ENCODE peak calls at places on chromosomes 11 and 22, in four cellular contexts. One of them, this sample, is unnamed.

GRCh38 chr11:43933608-43934358 is 8.7 kb upstream of the C11orf96 start:
- DNase-seq in neuronal stem cell: no peak
- DNase-seq in mesenchymal stem cell: no peak
- DNase-seq in H1: no peak
- DNase-seq in this sample: no peak

GRCh38 chr11:10807629-10808552 is 835 bp downstream of the EIF4G2 start:
- DNase-seq in H1: no peak
- DNase-seq in neuronal stem cell: peak
- DNase-seq in mesenchymal stem cell: peak
- DNase-seq in this sample: no peak

GRCh38 chr22:37229805-37230672 is 14.0 kb downstream of the RAC2 start:
- DNase-seq in H1: no peak
- DNase-seq in neuronal stem cell: no peak
- DNase-seq in mesenchymal stem cell: peak
- DNase-seq in this sample: no peak

GRCh38 chr11:69200331-69201047 is 44.8 kb downstream of the SMIM38 start:
- DNase-seq in neuronal stem cell: peak
- DNase-seq in mesenchymal stem cell: no peak
- DNase-seq in H1: no peak
- DNase-seq in this sample: no peak

GRCh38 chr11:82960000-82960778 is 58.7 kb downstream of the DDIAS start:
- DNase-seq in H1: no peak
- DNase-seq in neuronal stem cell: no peak
- DNase-seq in mesenchymal stem cell: no peak
- DNase-seq in this sample: no peak

GRCh38 chr11:75246006-75246672 is 5.6 kb downstream of the TPBGL start:
- DNase-seq in H1: no peak
- DNase-seq in neuronal stem cell: no peak
- DNase-seq in mesenchymal stem cell: no peak
- DNase-seq in this sample: peak

GRCh38 chr11:65917434-65918210 is 1.2 kb downstream of the C11orf68 start:
- DNase-seq in mesenchymal stem cell: no peak
- DNase-seq in H1: no peak
- DNase-seq in neuronal stem cell: no peak
- DNase-seq in this sample: no peak

GRCh38 chr11:34929794-34930763 is 13.7 kb downstream of the PDHX start:
- DNase-seq in mesenchymal stem cell: no peak
- DNase-seq in H1: no peak
- DNase-seq in neuronal stem cell: no peak
- DNase-seq in this sample: no peak

GRCh38 chr22:20398420-20398819 is 4.5 kb downstream of the ZNF74 start:
- DNase-seq in mesenchymal stem cell: no peak
- DNase-seq in H1: no peak
- DNase-seq in neuronal stem cell: no peak
- DNase-seq in this sample: no peak

GRCh38 chr11:43943931-43944751 is 1.7 kb downstream of the C11orf96 start:
- DNase-seq in mesenchymal stem cell: no peak
- DNase-seq in neuronal stem cell: no peak
- DNase-seq in H1: no peak
- DNase-seq in this sample: no peak

GRCh38 chr11:18700375-18700774 is 1.8 kb downstream of the TMEM86A start:
- DNase-seq in mesenchymal stem cell: peak
- DNase-seq in neuronal stem cell: no peak
- DNase-seq in H1: no peak
- DNase-seq in this sample: no peak

GRCh38 chr11:15871904-15872303 is 484.4 kb downstream of the SOX6 start:
- DNase-seq in neuronal stem cell: no peak
- DNase-seq in H1: no peak
- DNase-seq in mesenchymal stem cell: no peak
- DNase-seq in this sample: no peak

GRCh38 chr11:62452261-62452660 is 33.4 kb downstream of the SCGB1A1 start:
- DNase-seq in H1: no peak
- DNase-seq in neuronal stem cell: no peak
- DNase-seq in mesenchymal stem cell: peak
- DNase-seq in this sample: no peak

GRCh38 chr11:114162719-114163123 is 103.2 kb downstream of the ZBTB16 start:
- DNase-seq in H1: no peak
- DNase-seq in mesenchymal stem cell: peak
- DNase-seq in neuronal stem cell: no peak
- DNase-seq in this sample: no peak

GRCh38 chr11:113546757-113547507 is 71.7 kb upstream of the DRD2 start:
- DNase-seq in neuronal stem cell: no peak
- DNase-seq in H1: no peak
- DNase-seq in mesenchymal stem cell: peak
- DNase-seq in this sample: no peak

GRCh38 chr11:35878736-35879135 is 65.1 kb upstream of the LDLRAD3 start:
- DNase-seq in mesenchymal stem cell: no peak
- DNase-seq in neuronal stem cell: no peak
- DNase-seq in H1: no peak
- DNase-seq in this sample: no peak

GRCh38 chr11:2930705-2931415 is 1.6 kb upstream of the PHLDA2 start:
- DNase-seq in neuronal stem cell: peak
- DNase-seq in H1: peak
- DNase-seq in mesenchymal stem cell: peak
- DNase-seq in this sample: peak
- H3K14ac ChIP-seq in neuronal stem cell: peak
- H3K14ac ChIP-seq in H1: no peak
- H3K14ac ChIP-seq in mesenchymal stem cell: no peak
- H3K14ac ChIP-seq in this sample: no peak

DNA sequence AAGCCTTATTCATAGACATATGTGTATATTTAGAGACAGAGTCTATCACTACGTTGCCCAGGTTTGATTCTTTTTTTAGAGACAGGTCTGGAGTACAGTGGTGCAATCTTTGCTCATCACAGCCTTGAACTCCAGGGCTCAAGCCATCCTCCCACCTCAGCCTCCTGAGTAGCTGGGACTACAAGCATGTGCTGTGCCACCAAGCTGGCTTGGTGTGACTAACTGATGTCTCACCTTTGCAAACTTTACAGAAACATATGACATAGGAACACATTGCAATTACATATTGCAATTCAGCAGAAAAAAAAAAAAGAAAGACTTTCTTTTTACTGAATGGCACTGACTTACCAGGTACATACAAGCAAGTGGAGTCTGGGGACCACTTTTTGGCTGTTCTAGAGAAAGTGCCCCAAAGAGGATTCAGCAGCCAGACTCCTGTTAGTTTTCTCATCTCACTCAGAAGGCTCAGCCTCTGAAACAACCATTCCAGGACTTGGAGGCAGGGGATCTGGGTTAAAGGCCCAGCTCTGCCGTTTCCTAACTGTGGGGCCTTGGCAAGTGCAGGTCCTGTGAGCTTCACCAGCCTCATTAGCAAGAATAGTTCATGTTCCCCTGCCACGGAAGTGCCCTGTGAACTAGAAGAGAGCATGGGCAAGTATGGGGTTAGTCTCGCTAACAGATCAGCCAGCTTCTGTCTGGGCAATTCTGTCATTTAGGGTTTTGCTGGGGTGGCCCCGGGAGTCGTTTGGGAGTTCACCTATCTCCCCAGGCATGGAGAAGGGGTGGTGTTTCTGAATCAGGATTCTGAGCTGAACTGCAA is 11.2 kb upstream of the NFAM1 start:
- DNase-seq in neuronal stem cell: no peak
- DNase-seq in H1: no peak
- DNase-seq in mesenchymal stem cell: no peak
- DNase-seq in this sample: no peak
- H3K18ac ChIP-seq in neuronal stem cell: no peak
- H3K18ac ChIP-seq in H1: peak
- H3K18ac ChIP-seq in mesenchymal stem cell: peak
- H3K18ac ChIP-seq in this sample: no peak

DNA sequence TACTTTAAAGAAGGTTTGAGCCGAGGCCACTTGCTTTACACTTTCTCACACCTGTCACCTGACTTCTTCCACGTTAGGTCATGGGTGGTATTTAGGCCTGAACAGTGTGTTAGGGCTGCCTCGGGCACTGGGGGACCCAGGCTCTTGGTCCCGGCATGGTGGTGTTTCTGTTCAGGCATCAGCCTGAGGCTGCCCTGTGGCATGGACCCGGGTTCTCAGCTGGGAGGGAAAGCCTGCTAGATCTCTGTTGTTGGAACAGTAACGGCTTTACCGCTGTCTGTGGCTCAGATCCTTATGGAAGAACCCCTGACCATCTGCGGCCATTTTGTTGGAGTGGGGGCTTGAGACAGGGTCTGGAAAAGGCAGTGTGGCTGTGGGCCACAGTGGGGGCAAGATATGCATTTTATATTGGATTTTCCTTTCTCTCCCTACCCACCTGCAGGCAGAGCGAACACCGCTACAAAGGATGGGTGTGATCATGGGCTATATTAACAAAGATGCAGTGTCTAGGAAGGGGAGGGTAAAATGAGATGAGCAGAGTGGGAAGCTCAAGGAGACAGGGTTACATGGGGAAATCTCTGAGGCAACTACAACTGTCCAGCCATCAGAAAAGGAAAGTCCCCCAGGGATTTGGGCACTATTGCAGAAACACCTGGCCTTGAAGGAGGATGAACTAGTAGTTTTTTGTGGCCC is 1.6 kb upstream of the KCNJ11 start:
- DNase-seq in H1: no peak
- DNase-seq in mesenchymal stem cell: no peak
- DNase-seq in neuronal stem cell: no peak
- DNase-seq in this sample: no peak
- H3K14ac ChIP-seq in H1: no peak
- H3K14ac ChIP-seq in mesenchymal stem cell: no peak
- H3K14ac ChIP-seq in neuronal stem cell: no peak
- H3K14ac ChIP-seq in this sample: no peak

GRCh38 chr22:49833340-49834007 is 5.8 kb upstream of the BRD1 start:
- DNase-seq in neuronal stem cell: no peak
- DNase-seq in H1: no peak
- DNase-seq in mesenchymal stem cell: no peak
- DNase-seq in this sample: no peak

GRCh38 chr22:49838771-49839717 is 11.4 kb upstream of the BRD1 start:
- DNase-seq in mesenchymal stem cell: no peak
- DNase-seq in neuronal stem cell: no peak
- DNase-seq in H1: peak
- DNase-seq in this sample: peak
- H3K18ac ChIP-seq in mesenchymal stem cell: no peak
- H3K18ac ChIP-seq in neuronal stem cell: peak
- H3K18ac ChIP-seq in H1: no peak
- H3K18ac ChIP-seq in this sample: no peak

GRCh38 chr11:126384053-126384335 is 28.5 kb downstream of the ST3GAL4 start:
- DNase-seq in neuronal stem cell: no peak
- DNase-seq in mesenchymal stem cell: no peak
- DNase-seq in H1: no peak
- DNase-seq in this sample: no peak
- H3K14ac ChIP-seq in neuronal stem cell: no peak
- H3K14ac ChIP-seq in mesenchymal stem cell: no peak
- H3K14ac ChIP-seq in H1: no peak
- H3K14ac ChIP-seq in this sample: no peak

This sample was measured in H9.